ENCODE peak calls at places on chromosomes 12 and 14, in ten cellular contexts. Q is lower lobe of right lung; G is IMR-90; K is neural progenitor cell; T is HepG2; A is HCT116; O is A673; Z is CD8-positive, alpha-beta T cell; R is AG04450; N is Karpas-422. U is an unnamed sample.
A peak's percentile ranks its signal among the peaks of the same experiment; 100 is the strongest.

GRCh38 chr12:121515615-121516014 is 65.2 kb downstream of the KDM2B start:
- DNase-seq in Q (no peak), R (no peak), Z (no peak), A (no peak), O (no peak), G (no peak), N (no peak), T (peak; percentile 8), K (no peak), U (no peak)

GRCh38 chr14:32764131-32764530 is 174.5 kb upstream of the NPAS3 start:
- DNase-seq in R (no peak), Q (no peak), G (no peak), A (no peak), N (no peak), T (no peak), Z (no peak), K (no peak), O (no peak), U (no peak)

GRCh38 chr12:92538970-92539749 is 163.6 kb upstream of the PLEKHG7 start:
- DNase-seq in R (peak; percentile 37), N (no peak), G (peak; percentile 80), A (peak; percentile 47), T (no peak), Z (no peak), Q (no peak), O (peak; percentile 88), K (no peak), U (no peak)

GRCh38 chr14:50501642-50502041 is 30.7 kb downstream of the MAP4K5 start:
- DNase-seq in R (peak; percentile 16), K (no peak), Z (no peak), G (peak; percentile 81), Q (no peak), N (no peak), O (no peak), T (no peak), A (no peak), U (no peak)

GRCh38 chr12:6535960-6536847 is 1.9 kb downstream of the GAPDH start:
- DNase-seq in T (peak; percentile 23), K (no peak), N (peak; percentile 76), O (no peak), G (no peak), Q (no peak), A (no peak), R (no peak), Z (no peak), U (no peak)

GRCh38 chr14:90272523-90272922 is 16.2 kb downstream of the PSMC1 start:
- DNase-seq in R (no peak), Z (no peak), K (no peak), N (no peak), T (no peak), O (no peak), A (no peak), G (no peak), Q (peak; percentile 79), U (no peak)

GRCh38 chr12:12582895-12583303 is 20.2 kb upstream of the DUSP16 start:
- DNase-seq in A (no peak), T (peak; percentile 71), K (no peak), R (no peak), O (no peak), N (no peak), G (peak; percentile 67), Z (no peak), Q (no peak), U (no peak)

GRCh38 chr12:2904260-2904659 is 13.6 kb downstream of the TULP3 start:
- DNase-seq in A (no peak), G (no peak), O (no peak), N (no peak), R (no peak), K (no peak), Z (no peak), Q (no peak), T (no peak), U (no peak)

GRCh38 chr12:50572275-50572674 is 67.5 kb downstream of the DIP2B start:
- DNase-seq in N (peak; percentile 66), O (peak; percentile 71), T (peak; percentile 84), K (no peak), Q (no peak), A (no peak), Z (no peak), G (peak; percentile 89), R (peak; percentile 73), U (no peak)

GRCh38 chr12:50568338-50569155 is 63.8 kb downstream of the DIP2B start:
- DNase-seq in A (no peak), Q (no peak), N (no peak), R (no peak), K (no peak), Z (no peak), T (no peak), O (no peak), G (peak; percentile 39), U (no peak)

GRCh38 chr12:50569321-50569720 is 64.5 kb downstream of the DIP2B start:
- DNase-seq in K (peak; percentile 47), A (no peak), N (no peak), Q (no peak), O (peak; percentile 43), R (no peak), G (no peak), T (no peak), Z (no peak), U (no peak)

GRCh38 chr12:50567926-50568325 is 63.1 kb downstream of the DIP2B start:
- DNase-seq in G (peak; percentile 63), O (no peak), Z (no peak), Q (no peak), T (peak; percentile 40), N (no peak), R (no peak), A (no peak), K (no peak), U (no peak)

DNA sequence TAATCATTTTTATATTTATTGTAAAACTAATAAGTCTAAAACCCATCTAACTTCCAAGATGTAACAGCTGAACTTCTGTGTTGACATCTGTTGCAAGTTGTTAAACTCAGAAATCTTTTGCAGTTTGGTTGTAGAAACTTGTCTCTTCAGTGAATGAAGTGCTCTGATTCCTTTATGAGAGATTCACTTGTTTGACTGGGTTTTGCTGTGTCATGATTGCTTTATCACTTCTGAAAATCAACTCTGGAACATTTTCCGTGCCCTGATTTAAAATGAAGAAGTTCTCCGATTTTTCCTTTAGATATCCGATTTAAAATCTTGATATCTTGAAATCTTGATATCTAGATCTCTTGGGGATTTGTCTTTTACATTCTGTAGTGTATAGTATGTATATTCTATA is 65.1 kb downstream of the DIP2B start:
- DNase-seq in K (no peak), Z (no peak), R (no peak), G (peak; percentile 33), O (no peak), A (no peak), N (no peak), T (no peak), Q (no peak), U (no peak)
- H3K27ac ChIP-seq in K (peak overlapping the region; percentile 86), Z (no peak overlapping the region), R (no peak overlapping the region), G (no peak overlapping the region), O (peak overlapping the region; percentile 59), A (no peak overlapping the region), N (no peak overlapping the region), T (peak overlapping the region; percentile 28), Q (peak overlapping the region; percentile 46), U (no peak overlapping the region)

DNA sequence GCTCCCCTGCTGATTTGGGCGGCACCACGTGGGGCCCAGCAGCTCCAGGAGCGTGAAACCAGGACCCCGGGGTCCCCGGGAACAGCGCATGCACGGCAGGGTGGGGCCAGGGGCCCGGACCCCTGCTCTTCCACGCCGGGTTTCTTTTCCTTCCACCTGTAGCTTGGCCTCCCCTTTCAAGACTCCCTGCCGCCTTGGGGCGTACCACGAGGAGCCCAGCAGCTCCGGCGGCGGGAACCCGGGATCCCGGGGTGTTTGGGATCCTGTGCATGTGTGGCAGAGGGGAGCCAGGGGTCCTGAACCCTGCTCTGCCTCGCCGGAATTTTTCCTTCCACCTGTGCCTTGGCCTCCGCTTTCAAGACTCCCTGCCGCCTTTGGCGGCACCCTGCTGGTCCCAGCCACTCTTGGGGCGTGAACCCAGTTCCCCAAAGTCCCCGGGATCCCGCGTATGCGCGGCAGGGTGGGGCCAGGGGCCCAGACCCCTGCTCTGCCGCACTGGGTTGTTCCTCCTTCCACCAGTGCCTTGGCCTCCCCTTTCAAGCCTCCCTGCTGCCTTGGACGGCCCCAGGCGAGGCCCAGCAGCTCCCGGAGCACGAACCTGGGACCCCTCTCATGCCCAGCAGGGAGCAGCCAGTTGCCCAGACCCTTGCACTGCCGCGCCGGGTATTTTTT is 322.7 kb downstream of the ALG10 start:
- DNase-seq in Z (no peak), A (no peak), T (no peak), K (no peak), N (no peak), G (no peak), O (no peak), Q (no peak), R (no peak), U (no peak)
- H3K9me3 ChIP-seq in Z (no peaks in the 10 kb centered on the region), A (no peaks in the 10 kb centered on the region), T (no peaks in the 10 kb centered on the region), K (no peaks in the 10 kb centered on the region), N (peaks cover 4% of the 10 kb centered on the region), G (peaks cover 24% of the 10 kb centered on the region), O (peaks cover 15% of the 10 kb centered on the region), Q (no peaks in the 10 kb centered on the region), R (peaks cover 100% of the 10 kb centered on the region), U (peaks cover 2% of the 10 kb centered on the region)

GRCh38 chr14:68666899-68667298 is 126.0 kb downstream of the ZFP36L1 start:
- DNase-seq in G (no peak), Z (no peak), O (no peak), N (no peak), R (no peak), T (no peak), K (no peak), Q (no peak), A (no peak), U (no peak)

GRCh38 chr14:68667313-68667791 is 125.5 kb downstream of the ZFP36L1 start:
- DNase-seq in O (no peak), T (no peak), K (no peak), N (no peak), R (no peak), Z (no peak), Q (no peak), G (peak; percentile 64), A (no peak), U (no peak)

GRCh38 chr14:68669101-68669500 is 123.8 kb downstream of the ZFP36L1 start:
- DNase-seq in Q (no peak), O (peak; percentile 89), Z (no peak), A (no peak), G (no peak), T (no peak), K (no peak), N (peak; percentile 83), R (no peak), U (no peak)

GRCh38 chr14:68668531-68668930 is 124.3 kb downstream of the ZFP36L1 start:
- DNase-seq in Q (no peak), R (no peak), Z (no peak), O (no peak), N (no peak), G (no peak), A (no peak), K (no peak), T (no peak), U (no peak)

DNA sequence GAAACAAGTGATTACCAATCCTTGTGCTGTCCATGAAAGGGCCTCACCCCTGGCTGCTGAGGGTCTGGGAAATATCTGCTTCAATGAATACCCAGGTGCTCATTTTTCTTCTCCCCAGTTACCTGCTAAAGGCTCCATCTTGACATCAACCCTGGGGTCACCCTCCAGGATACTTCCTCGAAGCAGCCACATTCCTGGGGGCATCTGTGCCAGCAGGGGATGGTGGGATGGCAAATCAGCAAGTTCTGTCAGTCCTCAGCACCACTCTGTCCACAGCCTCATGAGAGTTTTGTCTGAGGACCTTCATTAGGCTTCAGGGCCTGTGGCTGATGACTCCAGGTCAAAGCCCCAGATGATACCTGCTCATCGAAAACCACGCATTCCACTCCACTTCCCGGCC is 124.8 kb downstream of the ZFP36L1 start:
- DNase-seq in Z (no peak), R (no peak), K (no peak), Q (no peak), G (no peak), T (no peak), O (no peak), N (no peak), A (no peak), U (no peak)
- H3K27ac ChIP-seq in Z (no peak overlapping the region), R (no peak overlapping the region), K (no peak overlapping the region), Q (peak overlapping the region; percentile 2), G (peak overlapping the region; percentile 30), T (no peak overlapping the region), O (peak overlapping the region; percentile 84), N (no peak overlapping the region), A (no peak overlapping the region), U (no peak overlapping the region)

GRCh38 chr12:47052274-47052673 is 27.1 kb upstream of the PCED1B start:
- DNase-seq in G (no peak), A (no peak), R (no peak), N (no peak), T (no peak), Z (no peak), K (no peak), Q (no peak), O (no peak), U (no peak)

GRCh38 chr12:47048541-47048940 is 30.9 kb upstream of the PCED1B start:
- DNase-seq in O (no peak), G (no peak), T (no peak), A (no peak), R (no peak), Q (no peak), Z (no peak), K (no peak), N (no peak), U (no peak)

GRCh38 chr12:47054659-47055058 is 24.8 kb upstream of the PCED1B start:
- DNase-seq in O (no peak), Q (no peak), A (no peak), Z (no peak), G (no peak), R (no peak), N (no peak), K (no peak), T (no peak), U (no peak)

DNA sequence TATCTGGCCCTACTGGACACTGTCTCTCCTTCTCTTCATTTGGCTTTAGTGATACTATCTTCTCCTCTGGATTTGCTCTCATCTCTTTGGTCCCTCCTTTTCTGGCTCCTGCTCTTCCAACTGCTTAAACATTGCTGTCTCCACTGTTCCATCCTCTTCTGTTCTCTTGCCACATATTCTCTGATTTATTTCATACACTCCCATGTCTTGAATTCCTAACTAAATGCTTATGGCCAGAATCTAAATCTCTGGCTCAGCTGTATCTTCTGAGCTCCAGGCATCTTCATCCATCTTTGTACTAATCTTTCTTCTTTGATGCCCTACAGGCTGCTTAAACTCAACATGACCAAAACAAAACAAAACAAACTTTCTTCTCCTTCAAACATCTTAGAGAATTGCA is 25.4 kb upstream of the PCED1B start:
- DNase-seq in Z (no peak), N (no peak), R (no peak), A (no peak), Q (no peak), T (no peak), O (no peak), G (no peak), K (no peak), U (no peak)
- H3K9me3 ChIP-seq in Z (no peaks in the 10 kb centered on the region), N (peaks cover 4% of the 10 kb centered on the region), R (peaks cover 15% of the 10 kb centered on the region), A (no peaks in the 10 kb centered on the region), Q (peaks cover 12% of the 10 kb centered on the region), T (peaks cover 12% of the 10 kb centered on the region), O (peaks cover 4% of the 10 kb centered on the region), G (peaks cover 14% of the 10 kb centered on the region), K (peaks cover 7% of the 10 kb centered on the region), U (no peaks in the 10 kb centered on the region)